ENCODE peak calls at places on chromosomes 4 and X, in six cellular contexts. Q, T, E, R, I and Y are unnamed samples.

GRCh38 chr4:150150545-150151156 is 72.4 kb downstream of the DCLK2 start:
- DNase-seq in Q (no peak), T (no peak), E (no peak), R (no peak), I (peak), Y (no peak)

GRCh38 chrX:113512700-113513395 is 672.2 kb upstream of the AMOT start:
- DNase-seq in Q (no peak), T (no peak), E (peak), R (peak), I (no peak), Y (no peak)

GRCh38 chr4:111450867-111451266 is 694.4 kb upstream of the FAM241A start:
- DNase-seq in Q (no peak), T (no peak), E (peak), R (peak), I (no peak), Y (no peak)

GRCh38 chrX:117743469-117744251 is 372.9 kb downstream of the KLHL13 start:
- DNase-seq in Q (no peak), T (no peak), E (peak), R (peak), I (no peak), Y (no peak)

GRCh38 chrX:133666256-133666655 is 251.0 kb upstream of the GPC4 start:
- DNase-seq in Q (no peak), T (no peak), E (no peak), R (no peak), I (no peak), Y (no peak)

GRCh38 chr4:107349732-107350131 is 313.6 kb upstream of the DKK2 start:
- DNase-seq in Q (no peak), T (no peak), E (no peak), R (no peak), I (no peak), Y (no peak)

GRCh38 chr4:147480891-147481576 is at the start of gene EDNRA:
- DNase-seq in Q (no peak), T (no peak), E (no peak), R (peak), I (no peak), Y (no peak)

GRCh38 chrX:56969559-56969958 is 25.8 kb downstream of the SPIN3 start:
- DNase-seq in Q (no peak), T (no peak), E (no peak), R (no peak), I (no peak), Y (no peak)

GRCh38 chr4:67988986-67989385 is 25.7 kb upstream of the TMPRSS11A start:
- DNase-seq in Q (no peak), T (no peak), E (no peak), R (peak), I (no peak), Y (no peak)

GRCh38 chr4:145954924-145955339 is 16.3 kb upstream of the ZNF827 start:
- DNase-seq in Q (no peak), T (no peak), E (peak), R (peak), I (no peak), Y (no peak)

GRCh38 chr4:186201535-186202230 is 10.3 kb downstream of the CYP4V2 start:
- DNase-seq in Q (peak), T (peak), E (peak), R (peak), I (no peak), Y (no peak)